ENCODE peak calls at places on chromosomes 13 and 19, in ten cellular contexts. A is right cardiac atrium; H is stimulated activated naive B cell treated with anti-CD40 and anti-IgM and Interleukin-4, amounts not matched to agents 10 μg/mL and 1 μg/mL and 100 μg/mL, for 72 hours; G is right lobe of liver; D is Panc1; N is activated CD8-positive, alpha-beta memory T cell treated with anti-CD3 and anti-CD28 coated beads, Interleukin-2, amount 10 ng/mL, durations not matched to agents 7 days and 5 days; I is activated T-cell treated with anti-CD3 and anti-CD28 coated beads, Interleukin-2, amount 50 U/mL, for 4 hours; L is gastrocnemius medialis; W is lower lobe of right lung; Q is T-cell. S is an unnamed sample.

GRCh38 chr19:28505134-28505533 is 707.8 kb downstream of the UQCRFS1 start:
- ATAC-seq in A (no peak), H (no peak), G (no peak), D (no peak), N (no peak), I (no peak), L (no peak), W (no peak), Q (no peak), S (no peak)

GRCh38 chr19:2324220-2324948 is 4.0 kb downstream of the LSM7 start:
- ATAC-seq in A (no peak), H (peak; percentile 48), G (no peak), D (no peak), N (no peak), I (no peak), L (no peak), W (no peak), Q (no peak), S (no peak)

GRCh38 chr13:77031869-77032268 is 4.9 kb upstream of the FBXL3 start:
- ATAC-seq in A (no peak), H (no peak), G (no peak), D (no peak), N (no peak), I (no peak), L (no peak), W (no peak), Q (no peak), S (no peak)

GRCh38 chr19:35116085-35116801 is 620 bp downstream of the FXYD3 start:
- ATAC-seq in A (no peak), H (no peak), G (no peak), D (no peak), N (no peak), I (no peak), L (no peak), W (peak; percentile 37), Q (no peak), S (no peak)

GRCh38 chr19:13537454-13537853 is 31.2 kb upstream of the CACNA1A start:
- ATAC-seq in A (no peak), H (no peak), G (no peak), D (no peak), N (no peak), I (no peak), L (no peak), W (no peak), Q (no peak), S (no peak)

GRCh38 chr19:2320939-2321338 is 7.4 kb downstream of the LSM7 start:
- ATAC-seq in A (no peak), H (no peak), G (no peak), D (no peak), N (no peak), I (no peak), L (no peak), W (no peak), Q (no peak), S (no peak)

GRCh38 chr19:3459322-3459881 is 20.9 kb downstream of the SMIM24 start:
- ATAC-seq in A (peak; percentile 91), H (peak; percentile 19), G (peak; percentile 89), D (peak; percentile 46), N (no peak), I (no peak), L (peak; percentile 70), W (peak; percentile 87), Q (no peak), S (no peak)

GRCh38 chr13:40665061-40665753 is 1.2 kb downstream of the FOXO1 start:
- ATAC-seq in A (peak; percentile 18), H (peak; percentile 15), G (peak; percentile 10), D (peak; percentile 44), N (peak; percentile 7), I (peak; percentile 5), L (no peak), W (peak; percentile 39), Q (peak; percentile 2), S (peak; percentile 1)

GRCh38 chr13:45162194-45162593 is 38.7 kb downstream of the KCTD4 start:
- ATAC-seq in A (no peak), H (no peak), G (no peak), D (peak; percentile 61), N (no peak), I (no peak), L (no peak), W (no peak), Q (no peak), S (no peak)

GRCh38 chr13:47798906-47799305 is 202.2 kb downstream of the SUCLA2 start:
- ATAC-seq in A (no peak), H (peak; percentile 50), G (peak; percentile 32), D (no peak), N (no peak), I (no peak), L (no peak), W (no peak), Q (no peak), S (no peak)

GRCh38 chr19:35806597-35806996 is 6.0 kb downstream of the PRODH2 start:
- ATAC-seq in A (no peak), H (no peak), G (no peak), D (peak; percentile 59), N (no peak), I (no peak), L (no peak), W (no peak), Q (no peak), S (no peak)

GRCh38 chr13:30752991-30753616 is 17.8 kb downstream of the ALOX5AP start:
- ATAC-seq in A (no peak), H (no peak), G (no peak), D (no peak), N (no peak), I (no peak), L (no peak), W (no peak), Q (no peak), S (no peak)

GRCh38 chr13:56755181-56755580 is 385.5 kb upstream of the PRR20A start:
- ATAC-seq in A (no peak), H (no peak), G (peak; percentile 45), D (no peak), N (no peak), I (no peak), L (no peak), W (no peak), Q (no peak), S (no peak)

GRCh38 chr13:40438999-40439797 is 227.2 kb downstream of the FOXO1 start:
- ATAC-seq in A (peak; percentile 62), H (peak; percentile 75), G (peak; percentile 49), D (peak; percentile 53), N (peak; percentile 57), I (peak; percentile 85), L (peak; percentile 16), W (no peak), Q (peak; percentile 61), S (peak; percentile 66)

S was measured in activated T-helper 17 cell treated with anti-CD3 and anti-CD28 coated beads, Interleukin-2, amount 50 U/mL, for 72 hours.